ENCODE peak calls at places on chromosomes 3 and 15, in eight cellular contexts. I, Z, O, W, D, C, K and Y are unnamed samples.

GRCh38 chr3:52798978-52799476 is 4.4 kb downstream of the ITIH3 start:
- DNase-seq in I (peak), Z (peak), O (no peak), W (no peak), D (no peak), C (peak), K (peak), Y (no peak)

GRCh38 chr15:66484539-66485112 is 12.9 kb downstream of the SNAPC5 start:
- DNase-seq in I (peak), Z (no peak), O (no peak), W (no peak), D (no peak), C (no peak), K (no peak), Y (no peak)

GRCh38 chr15:96992817-96993216 is 662.3 kb downstream of the NR2F2 start:
- DNase-seq in I (no peak), Z (no peak), O (no peak), W (no peak), D (no peak), C (no peak), K (no peak), Y (no peak)

GRCh38 chr3:194488007-194488742 is 1.4 kb upstream of the ATP13A3 start:
- DNase-seq in I (no peak), Z (no peak), O (no peak), W (no peak), D (no peak), C (no peak), K (no peak), Y (no peak)

GRCh38 chr3:152402698-152403456 is 134.1 kb downstream of the MBNL1 start:
- DNase-seq in I (no peak), Z (no peak), O (no peak), W (no peak), D (no peak), C (no peak), K (no peak), Y (peak)

GRCh38 chr3:8769088-8769822 is at the start of gene OXTR:
- DNase-seq in I (peak), Z (peak), O (peak), W (peak), D (peak), C (peak), K (peak), Y (peak)

GRCh38 chr3:131216801-131217200 is 164.8 kb upstream of the NUDT16 start:
- DNase-seq in I (peak), Z (peak), O (no peak), W (peak), D (no peak), C (peak), K (no peak), Y (no peak)

GRCh38 chr3:128707935-128708494 is 18.0 kb upstream of the RAB7A start:
- DNase-seq in I (no peak), Z (no peak), O (no peak), W (no peak), D (no peak), C (no peak), K (no peak), Y (peak)

GRCh38 chr3:118536764-118537163 is 497.9 kb downstream of the IGSF11 start:
- DNase-seq in I (no peak), Z (no peak), O (no peak), W (no peak), D (no peak), C (no peak), K (no peak), Y (no peak)

GRCh38 chr15:47817825-47818681 is 100.7 kb downstream of the SEMA6D start:
- DNase-seq in I (peak), Z (no peak), O (no peak), W (no peak), D (no peak), C (no peak), K (no peak), Y (peak)

GRCh38 chr3:78666458-78666800 is 1101.4 kb downstream of the ROBO1 start:
- DNase-seq in I (peak), Z (no peak), O (no peak), W (peak), D (no peak), C (peak), K (no peak), Y (no peak)

GRCh38 chr15:46178138-46178537 is 543.3 kb downstream of the SQOR start:
- DNase-seq in I (no peak), Z (no peak), O (no peak), W (no peak), D (no peak), C (no peak), K (no peak), Y (no peak)

GRCh38 chr15:38134252-38134651 is 118.4 kb upstream of the SPRED1 start:
- DNase-seq in I (no peak), Z (no peak), O (no peak), W (no peak), D (no peak), C (no peak), K (peak), Y (peak)

GRCh38 chr3:140053011-140053702 is 118.2 kb downstream of the CLSTN2 start:
- DNase-seq in I (peak), Z (no peak), O (no peak), W (no peak), D (no peak), C (no peak), K (peak), Y (peak)

GRCh38 chr3:155428558-155428957 is 135.1 kb upstream of the STRIT1 start:
- DNase-seq in I (no peak), Z (no peak), O (no peak), W (peak), D (no peak), C (no peak), K (no peak), Y (no peak)

GRCh38 chr3:27521179-27521871 is 37.1 kb upstream of the SLC4A7 start:
- DNase-seq in I (no peak), Z (no peak), O (no peak), W (peak), D (no peak), C (peak), K (no peak), Y (no peak)

GRCh38 chr3:69370156-69370944 is 15.5 kb downstream of the FRMD4B start:
- DNase-seq in I (no peak), Z (no peak), O (no peak), W (peak), D (peak), C (no peak), K (peak), Y (no peak)

GRCh38 chr3:106428565-106428994 is 559.8 kb upstream of the CBLB start:
- DNase-seq in I (peak), Z (no peak), O (no peak), W (peak), D (no peak), C (peak), K (peak), Y (no peak)

GRCh38 chr3:143455480-143455879 is 335.9 kb downstream of the CHST2 start:
- DNase-seq in I (no peak), Z (no peak), O (no peak), W (no peak), D (no peak), C (no peak), K (no peak), Y (no peak)

GRCh38 chr3:196662711-196663571 is 23.4 kb downstream of the NRROS start:
- DNase-seq in I (no peak), Z (no peak), O (no peak), W (no peak), D (no peak), C (no peak), K (no peak), Y (no peak)

GRCh38 chr3:148992027-148992634 is 791 bp downstream of the GYG1 start:
- DNase-seq in I (peak), Z (no peak), O (peak), W (no peak), D (no peak), C (peak), K (peak), Y (peak)

GRCh38 chr15:50907866-50908208 is 646 bp upstream of the AP4E1 start:
- DNase-seq in I (peak), Z (no peak), O (no peak), W (peak), D (peak), C (no peak), K (peak), Y (no peak)